ENCODE peak calls at places on chromosomes 4 and X, in six cellular contexts. V is CD8-positive, alpha-beta T cell; A is T-helper 2 cell treated with Interferon-gamma antibody and Interleukin-4, amounts not matched to agents 5 μg/mL and 100 μg/mL, for 36 hours; M is AG09309; G is cardiac muscle cell; W is psoas muscle. X is an unnamed sample.
A peak's percentile ranks its signal among the peaks of the same experiment; 100 is the strongest.

GRCh38 chr4:98996056-98996941 is 778 bp downstream of the METAP1 start:
- DNase-seq in V (no peak), A (no peak), M (no peak), G (peak; percentile 49), W (no peak), X (no peak)

GRCh38 chrX:118655561-118656246 is 71.7 kb upstream of the IL13RA1 start:
- DNase-seq in V (no peak), A (no peak), M (peak; percentile 11), G (no peak), W (no peak), X (no peak)

GRCh38 chrX:44223150-44223549 is 120.3 kb downstream of the EFHC2 start:
- DNase-seq in V (no peak), A (no peak), M (no peak), G (no peak), W (no peak), X (no peak)

GRCh38 chrX:13666836-13667235 is 13.9 kb downstream of the TCEANC start:
- DNase-seq in V (no peak), A (no peak), M (no peak), G (no peak), W (no peak), X (peak; percentile 49)

GRCh38 chr4:27616166-27616565 is 755.5 kb downstream of the STIM2 start:
- DNase-seq in V (no peak), A (no peak), M (no peak), G (no peak), W (no peak), X (no peak)

GRCh38 chr4:7295201-7295916 is 103.0 kb downstream of the SORCS2 start:
- DNase-seq in V (no peak), A (no peak), M (no peak), G (no peak), W (no peak), X (peak; percentile 75)

GRCh38 chr4:180539284-180539683 is 1703.9 kb upstream of the TENM3 start:
- DNase-seq in V (no peak), A (no peak), M (no peak), G (no peak), W (no peak), X (no peak)

GRCh38 chrX:70386240-70386639 is 36.9 kb upstream of the GDPD2 start:
- DNase-seq in V (no peak), A (no peak), M (no peak), G (no peak), W (no peak), X (no peak)